ENCODE peak calls at places on chromosomes 7 and 10, in seven cellular contexts. One of them, this sample, is unnamed.

GRCh38 chr10:7102557-7103349 is 308.1 kb downstream of the SFMBT2 start:
- DNase-seq in foreskin fibroblast: no peak
- DNase-seq in GM12865: peak
- DNase-seq in globus pallidus: no peak
- DNase-seq in SJSA1: no peak
- DNase-seq in epithelial cell of esophagus: no peak
- DNase-seq in stimulated activated CD4-positive, alpha-beta T cell treated with anti-CD3 and anti-CD28 coated beads, TNF-alpha, amount 100 ng/mL, for 4 hours: no peak
- DNase-seq in this sample: no peak

GRCh38 chr7:27662490-27663205 is at the start of gene HIBADH:
- DNase-seq in foreskin fibroblast: peak
- DNase-seq in GM12865: peak
- DNase-seq in globus pallidus: peak
- DNase-seq in SJSA1: peak
- DNase-seq in epithelial cell of esophagus: peak
- DNase-seq in stimulated activated CD4-positive, alpha-beta T cell treated with anti-CD3 and anti-CD28 coated beads, TNF-alpha, amount 100 ng/mL, for 4 hours: peak
- DNase-seq in this sample: peak

GRCh38 chr10:97851341-97852001 is 1.8 kb downstream of the GOLGA7B start:
- DNase-seq in foreskin fibroblast: no peak
- DNase-seq in GM12865: no peak
- DNase-seq in globus pallidus: peak
- DNase-seq in SJSA1: no peak
- DNase-seq in epithelial cell of esophagus: peak
- DNase-seq in stimulated activated CD4-positive, alpha-beta T cell treated with anti-CD3 and anti-CD28 coated beads, TNF-alpha, amount 100 ng/mL, for 4 hours: no peak
- DNase-seq in this sample: no peak

GRCh38 chr7:86469680-86470295 is 173.9 kb upstream of the GRM3 start:
- DNase-seq in foreskin fibroblast: peak
- DNase-seq in GM12865: peak
- DNase-seq in globus pallidus: peak
- DNase-seq in SJSA1: peak
- DNase-seq in epithelial cell of esophagus: peak
- DNase-seq in stimulated activated CD4-positive, alpha-beta T cell treated with anti-CD3 and anti-CD28 coated beads, TNF-alpha, amount 100 ng/mL, for 4 hours: no peak
- DNase-seq in this sample: peak

GRCh38 chr10:14712991-14713422 is 61.7 kb downstream of the FAM107B start:
- DNase-seq in foreskin fibroblast: peak
- DNase-seq in GM12865: no peak
- DNase-seq in globus pallidus: no peak
- DNase-seq in SJSA1: no peak
- DNase-seq in epithelial cell of esophagus: no peak
- DNase-seq in stimulated activated CD4-positive, alpha-beta T cell treated with anti-CD3 and anti-CD28 coated beads, TNF-alpha, amount 100 ng/mL, for 4 hours: no peak
- DNase-seq in this sample: peak

GRCh38 chr7:29748286-29749099 is 57.8 kb upstream of the WIPF3 start:
- DNase-seq in foreskin fibroblast: peak
- DNase-seq in GM12865: peak
- DNase-seq in globus pallidus: peak
- DNase-seq in SJSA1: peak
- DNase-seq in epithelial cell of esophagus: peak
- DNase-seq in stimulated activated CD4-positive, alpha-beta T cell treated with anti-CD3 and anti-CD28 coated beads, TNF-alpha, amount 100 ng/mL, for 4 hours: no peak
- DNase-seq in this sample: peak

GRCh38 chr7:148650232-148650858 is 48.4 kb upstream of the CUL1 start:
- DNase-seq in foreskin fibroblast: peak
- DNase-seq in GM12865: no peak
- DNase-seq in globus pallidus: no peak
- DNase-seq in SJSA1: peak
- DNase-seq in epithelial cell of esophagus: peak
- DNase-seq in stimulated activated CD4-positive, alpha-beta T cell treated with anti-CD3 and anti-CD28 coated beads, TNF-alpha, amount 100 ng/mL, for 4 hours: no peak
- DNase-seq in this sample: peak

GRCh38 chr10:124387078-124387874 is 31.4 kb downstream of the OAT start:
- DNase-seq in foreskin fibroblast: no peak
- DNase-seq in GM12865: no peak
- DNase-seq in globus pallidus: no peak
- DNase-seq in SJSA1: no peak
- DNase-seq in epithelial cell of esophagus: no peak
- DNase-seq in stimulated activated CD4-positive, alpha-beta T cell treated with anti-CD3 and anti-CD28 coated beads, TNF-alpha, amount 100 ng/mL, for 4 hours: no peak
- DNase-seq in this sample: no peak

GRCh38 chr7:135210818-135211178 is 528 bp downstream of the WDR91 start:
- DNase-seq in foreskin fibroblast: no peak
- DNase-seq in GM12865: peak
- DNase-seq in globus pallidus: peak
- DNase-seq in SJSA1: no peak
- DNase-seq in epithelial cell of esophagus: peak
- DNase-seq in stimulated activated CD4-positive, alpha-beta T cell treated with anti-CD3 and anti-CD28 coated beads, TNF-alpha, amount 100 ng/mL, for 4 hours: no peak
- DNase-seq in this sample: peak

GRCh38 chr7:104943502-104944343 is 70.3 kb upstream of the KMT2E start:
- DNase-seq in foreskin fibroblast: no peak
- DNase-seq in GM12865: peak
- DNase-seq in globus pallidus: no peak
- DNase-seq in SJSA1: peak
- DNase-seq in epithelial cell of esophagus: peak
- DNase-seq in stimulated activated CD4-positive, alpha-beta T cell treated with anti-CD3 and anti-CD28 coated beads, TNF-alpha, amount 100 ng/mL, for 4 hours: no peak
- DNase-seq in this sample: no peak

GRCh38 chr7:100515072-100515532 is 23.9 kb upstream of the AGFG2 start:
- DNase-seq in foreskin fibroblast: peak
- DNase-seq in GM12865: no peak
- DNase-seq in globus pallidus: no peak
- DNase-seq in SJSA1: peak
- DNase-seq in epithelial cell of esophagus: peak
- DNase-seq in stimulated activated CD4-positive, alpha-beta T cell treated with anti-CD3 and anti-CD28 coated beads, TNF-alpha, amount 100 ng/mL, for 4 hours: no peak
- DNase-seq in this sample: peak

GRCh38 chr7:43763183-43763582 is 4.7 kb downstream of the BLVRA start:
- DNase-seq in foreskin fibroblast: no peak
- DNase-seq in GM12865: no peak
- DNase-seq in globus pallidus: no peak
- DNase-seq in SJSA1: no peak
- DNase-seq in epithelial cell of esophagus: no peak
- DNase-seq in stimulated activated CD4-positive, alpha-beta T cell treated with anti-CD3 and anti-CD28 coated beads, TNF-alpha, amount 100 ng/mL, for 4 hours: no peak
- DNase-seq in this sample: no peak

GRCh38 chr10:89659185-89660131 is 14.4 kb upstream of the PANK1 start:
- DNase-seq in foreskin fibroblast: peak
- DNase-seq in GM12865: peak
- DNase-seq in globus pallidus: no peak
- DNase-seq in SJSA1: no peak
- DNase-seq in epithelial cell of esophagus: no peak
- DNase-seq in stimulated activated CD4-positive, alpha-beta T cell treated with anti-CD3 and anti-CD28 coated beads, TNF-alpha, amount 100 ng/mL, for 4 hours: no peak
- DNase-seq in this sample: peak

GRCh38 chr10:29535012-29535777 is 99.6 kb downstream of the SVIL start:
- DNase-seq in foreskin fibroblast: peak
- DNase-seq in GM12865: no peak
- DNase-seq in globus pallidus: peak
- DNase-seq in SJSA1: peak
- DNase-seq in epithelial cell of esophagus: peak
- DNase-seq in stimulated activated CD4-positive, alpha-beta T cell treated with anti-CD3 and anti-CD28 coated beads, TNF-alpha, amount 100 ng/mL, for 4 hours: no peak
- DNase-seq in this sample: peak

GRCh38 chr7:47602272-47603004 is 20.5 kb upstream of the TNS3 start:
- DNase-seq in foreskin fibroblast: no peak
- DNase-seq in GM12865: no peak
- DNase-seq in globus pallidus: no peak
- DNase-seq in SJSA1: no peak
- DNase-seq in epithelial cell of esophagus: peak
- DNase-seq in stimulated activated CD4-positive, alpha-beta T cell treated with anti-CD3 and anti-CD28 coated beads, TNF-alpha, amount 100 ng/mL, for 4 hours: no peak
- DNase-seq in this sample: no peak

GRCh38 chr10:31723074-31723750 is 205.4 kb downstream of the ARHGAP12 start:
- DNase-seq in foreskin fibroblast: no peak
- DNase-seq in GM12865: no peak
- DNase-seq in globus pallidus: peak
- DNase-seq in SJSA1: no peak
- DNase-seq in epithelial cell of esophagus: no peak
- DNase-seq in stimulated activated CD4-positive, alpha-beta T cell treated with anti-CD3 and anti-CD28 coated beads, TNF-alpha, amount 100 ng/mL, for 4 hours: no peak
- DNase-seq in this sample: peak

GRCh38 chr7:98322331-98323260 is 41.1 kb downstream of the BRI3 start:
- DNase-seq in foreskin fibroblast: peak
- DNase-seq in GM12865: no peak
- DNase-seq in globus pallidus: no peak
- DNase-seq in SJSA1: no peak
- DNase-seq in epithelial cell of esophagus: no peak
- DNase-seq in stimulated activated CD4-positive, alpha-beta T cell treated with anti-CD3 and anti-CD28 coated beads, TNF-alpha, amount 100 ng/mL, for 4 hours: no peak
- DNase-seq in this sample: no peak

GRCh38 chr10:31042670-31043069 is 11.0 kb upstream of the ZNF438 start:
- DNase-seq in foreskin fibroblast: no peak
- DNase-seq in GM12865: no peak
- DNase-seq in globus pallidus: no peak
- DNase-seq in SJSA1: no peak
- DNase-seq in epithelial cell of esophagus: no peak
- DNase-seq in stimulated activated CD4-positive, alpha-beta T cell treated with anti-CD3 and anti-CD28 coated beads, TNF-alpha, amount 100 ng/mL, for 4 hours: no peak
- DNase-seq in this sample: no peak

GRCh38 chr10:88707429-88708110 is 1.5 kb downstream of the LIPK start:
- DNase-seq in foreskin fibroblast: peak
- DNase-seq in GM12865: no peak
- DNase-seq in globus pallidus: no peak
- DNase-seq in SJSA1: peak
- DNase-seq in epithelial cell of esophagus: peak
- DNase-seq in stimulated activated CD4-positive, alpha-beta T cell treated with anti-CD3 and anti-CD28 coated beads, TNF-alpha, amount 100 ng/mL, for 4 hours: no peak
- DNase-seq in this sample: peak

GRCh38 chr7:106823631-106824030 is 41.5 kb upstream of the PIK3CG start:
- DNase-seq in foreskin fibroblast: no peak
- DNase-seq in GM12865: no peak
- DNase-seq in globus pallidus: no peak
- DNase-seq in SJSA1: no peak
- DNase-seq in epithelial cell of esophagus: peak
- DNase-seq in stimulated activated CD4-positive, alpha-beta T cell treated with anti-CD3 and anti-CD28 coated beads, TNF-alpha, amount 100 ng/mL, for 4 hours: no peak
- DNase-seq in this sample: no peak

GRCh38 chr7:100577507-100577906 is 3.8 kb upstream of the SAP25 start:
- DNase-seq in foreskin fibroblast: no peak
- DNase-seq in GM12865: no peak
- DNase-seq in globus pallidus: no peak
- DNase-seq in SJSA1: no peak
- DNase-seq in epithelial cell of esophagus: no peak
- DNase-seq in stimulated activated CD4-positive, alpha-beta T cell treated with anti-CD3 and anti-CD28 coated beads, TNF-alpha, amount 100 ng/mL, for 4 hours: no peak
- DNase-seq in this sample: no peak

GRCh38 chr7:157905740-157906461 is 569.1 kb downstream of the DNAJB6 start:
- DNase-seq in foreskin fibroblast: no peak
- DNase-seq in GM12865: no peak
- DNase-seq in globus pallidus: no peak
- DNase-seq in SJSA1: no peak
- DNase-seq in epithelial cell of esophagus: no peak
- DNase-seq in stimulated activated CD4-positive, alpha-beta T cell treated with anti-CD3 and anti-CD28 coated beads, TNF-alpha, amount 100 ng/mL, for 4 hours: no peak
- DNase-seq in this sample: no peak

GRCh38 chr7:116145245-116145852 is 65.0 kb upstream of the TES start:
- DNase-seq in foreskin fibroblast: no peak
- DNase-seq in GM12865: peak
- DNase-seq in globus pallidus: no peak
- DNase-seq in SJSA1: no peak
- DNase-seq in epithelial cell of esophagus: no peak
- DNase-seq in stimulated activated CD4-positive, alpha-beta T cell treated with anti-CD3 and anti-CD28 coated beads, TNF-alpha, amount 100 ng/mL, for 4 hours: no peak
- DNase-seq in this sample: no peak

GRCh38 chr7:134184767-134185166 is 57.6 kb downstream of the LRGUK start:
- DNase-seq in foreskin fibroblast: peak
- DNase-seq in GM12865: no peak
- DNase-seq in globus pallidus: no peak
- DNase-seq in SJSA1: no peak
- DNase-seq in epithelial cell of esophagus: peak
- DNase-seq in stimulated activated CD4-positive, alpha-beta T cell treated with anti-CD3 and anti-CD28 coated beads, TNF-alpha, amount 100 ng/mL, for 4 hours: no peak
- DNase-seq in this sample: no peak

GRCh38 chr10:114867365-114867764 is 45.8 kb downstream of the FHIP2A start:
- DNase-seq in foreskin fibroblast: no peak
- DNase-seq in GM12865: no peak
- DNase-seq in globus pallidus: no peak
- DNase-seq in SJSA1: no peak
- DNase-seq in epithelial cell of esophagus: no peak
- DNase-seq in stimulated activated CD4-positive, alpha-beta T cell treated with anti-CD3 and anti-CD28 coated beads, TNF-alpha, amount 100 ng/mL, for 4 hours: no peak
- DNase-seq in this sample: no peak

GRCh38 chr10:33180390-33180789 is 154.1 kb downstream of the NRP1 start:
- DNase-seq in foreskin fibroblast: no peak
- DNase-seq in GM12865: no peak
- DNase-seq in globus pallidus: no peak
- DNase-seq in SJSA1: no peak
- DNase-seq in epithelial cell of esophagus: no peak
- DNase-seq in stimulated activated CD4-positive, alpha-beta T cell treated with anti-CD3 and anti-CD28 coated beads, TNF-alpha, amount 100 ng/mL, for 4 hours: no peak
- DNase-seq in this sample: peak

GRCh38 chr10:29130190-29130673 is 158.6 kb upstream of the LYZL1 start:
- DNase-seq in foreskin fibroblast: no peak
- DNase-seq in GM12865: peak
- DNase-seq in globus pallidus: no peak
- DNase-seq in SJSA1: peak
- DNase-seq in epithelial cell of esophagus: peak
- DNase-seq in stimulated activated CD4-positive, alpha-beta T cell treated with anti-CD3 and anti-CD28 coated beads, TNF-alpha, amount 100 ng/mL, for 4 hours: no peak
- DNase-seq in this sample: peak

GRCh38 chr7:48173313-48173712 is 2.1 kb downstream of the ABCA13 start:
- DNase-seq in foreskin fibroblast: no peak
- DNase-seq in GM12865: no peak
- DNase-seq in globus pallidus: no peak
- DNase-seq in SJSA1: no peak
- DNase-seq in epithelial cell of esophagus: no peak
- DNase-seq in stimulated activated CD4-positive, alpha-beta T cell treated with anti-CD3 and anti-CD28 coated beads, TNF-alpha, amount 100 ng/mL, for 4 hours: no peak
- DNase-seq in this sample: no peak

GRCh38 chr7:52696183-52696582 is 339.2 kb upstream of the POM121L12 start:
- DNase-seq in foreskin fibroblast: no peak
- DNase-seq in GM12865: no peak
- DNase-seq in globus pallidus: no peak
- DNase-seq in SJSA1: no peak
- DNase-seq in epithelial cell of esophagus: no peak
- DNase-seq in stimulated activated CD4-positive, alpha-beta T cell treated with anti-CD3 and anti-CD28 coated beads, TNF-alpha, amount 100 ng/mL, for 4 hours: no peak
- DNase-seq in this sample: no peak

GRCh38 chr10:25867321-25867720 is 66.7 kb upstream of the MYO3A start:
- DNase-seq in foreskin fibroblast: no peak
- DNase-seq in GM12865: no peak
- DNase-seq in globus pallidus: no peak
- DNase-seq in SJSA1: no peak
- DNase-seq in epithelial cell of esophagus: peak
- DNase-seq in stimulated activated CD4-positive, alpha-beta T cell treated with anti-CD3 and anti-CD28 coated beads, TNF-alpha, amount 100 ng/mL, for 4 hours: no peak
- DNase-seq in this sample: no peak

GRCh38 chr7:55970561-55970960 is 6.2 kb downstream of the NIPSNAP2 start:
- DNase-seq in foreskin fibroblast: no peak
- DNase-seq in GM12865: no peak
- DNase-seq in globus pallidus: no peak
- DNase-seq in SJSA1: no peak
- DNase-seq in epithelial cell of esophagus: no peak
- DNase-seq in stimulated activated CD4-positive, alpha-beta T cell treated with anti-CD3 and anti-CD28 coated beads, TNF-alpha, amount 100 ng/mL, for 4 hours: no peak
- DNase-seq in this sample: no peak

GRCh38 chr7:835491-836401 is 3.5 kb downstream of the SUN1 start:
- DNase-seq in foreskin fibroblast: no peak
- DNase-seq in GM12865: peak
- DNase-seq in globus pallidus: no peak
- DNase-seq in SJSA1: no peak
- DNase-seq in epithelial cell of esophagus: peak
- DNase-seq in stimulated activated CD4-positive, alpha-beta T cell treated with anti-CD3 and anti-CD28 coated beads, TNF-alpha, amount 100 ng/mL, for 4 hours: no peak
- DNase-seq in this sample: no peak

GRCh38 chr7:131365876-131366275 is 38.2 kb downstream of the MKLN1 start:
- DNase-seq in foreskin fibroblast: peak
- DNase-seq in GM12865: no peak
- DNase-seq in globus pallidus: no peak
- DNase-seq in SJSA1: no peak
- DNase-seq in epithelial cell of esophagus: no peak
- DNase-seq in stimulated activated CD4-positive, alpha-beta T cell treated with anti-CD3 and anti-CD28 coated beads, TNF-alpha, amount 100 ng/mL, for 4 hours: no peak
- DNase-seq in this sample: peak

GRCh38 chr10:99926925-99927718 is 82.6 kb downstream of the DNMBP start:
- DNase-seq in foreskin fibroblast: peak
- DNase-seq in GM12865: no peak
- DNase-seq in globus pallidus: no peak
- DNase-seq in SJSA1: no peak
- DNase-seq in epithelial cell of esophagus: peak
- DNase-seq in stimulated activated CD4-positive, alpha-beta T cell treated with anti-CD3 and anti-CD28 coated beads, TNF-alpha, amount 100 ng/mL, for 4 hours: no peak
- DNase-seq in this sample: peak

This sample was measured in fibroblast of lung.